ENCODE peak calls at places on chromosomes 6 and 20, in six cellular contexts. One of them, this sample, is unnamed.

GRCh38 chr20:44075191-44075949 is 111.6 kb downstream of the JPH2 start:
- DNase-seq in fibroblast of the aortic adventitia: no peak
- DNase-seq in SHP77: no peak
- DNase-seq in iPS-NIHi11: no peak
- DNase-seq in T-helper 22 cell: no peak
- DNase-seq in NCI-H1105: no peak
- DNase-seq in this sample: no peak

GRCh38 chr6:95233879-95234278 is 343.5 kb upstream of the MANEA start:
- DNase-seq in fibroblast of the aortic adventitia: no peak
- DNase-seq in SHP77: no peak
- DNase-seq in iPS-NIHi11: no peak
- DNase-seq in T-helper 22 cell: no peak
- DNase-seq in NCI-H1105: no peak
- DNase-seq in this sample: no peak

GRCh38 chr6:49563006-49563886 is 12.8 kb downstream of the C6orf141 start:
- DNase-seq in fibroblast of the aortic adventitia: peak; percentile 16
- DNase-seq in SHP77: no peak
- DNase-seq in iPS-NIHi11: no peak
- DNase-seq in T-helper 22 cell: no peak
- DNase-seq in NCI-H1105: no peak
- DNase-seq in this sample: no peak

GRCh38 chr20:63752411-63753101 is 13.0 kb downstream of the SLC2A4RG start:
- DNase-seq in fibroblast of the aortic adventitia: no peak
- DNase-seq in SHP77: no peak
- DNase-seq in iPS-NIHi11: peak; percentile 80
- DNase-seq in T-helper 22 cell: no peak
- DNase-seq in NCI-H1105: no peak
- DNase-seq in this sample: peak; percentile 83

GRCh38 chr6:152816055-152816454 is 65.5 kb downstream of the VIP start:
- DNase-seq in fibroblast of the aortic adventitia: no peak
- DNase-seq in SHP77: no peak
- DNase-seq in iPS-NIHi11: no peak
- DNase-seq in T-helper 22 cell: no peak
- DNase-seq in NCI-H1105: no peak
- DNase-seq in this sample: no peak

GRCh38 chr6:11750682-11751081 is 27.9 kb downstream of the ADTRP start:
- DNase-seq in fibroblast of the aortic adventitia: peak; percentile 74
- DNase-seq in SHP77: no peak
- DNase-seq in iPS-NIHi11: no peak
- DNase-seq in T-helper 22 cell: no peak
- DNase-seq in NCI-H1105: no peak
- DNase-seq in this sample: no peak

GRCh38 chr20:6381887-6382286 is 259.1 kb upstream of the FERMT1 start:
- DNase-seq in fibroblast of the aortic adventitia: peak; percentile 1
- DNase-seq in SHP77: no peak
- DNase-seq in iPS-NIHi11: peak; percentile 37
- DNase-seq in T-helper 22 cell: no peak
- DNase-seq in NCI-H1105: no peak
- DNase-seq in this sample: peak; percentile 27

GRCh38 chr6:45986746-45987274 is 28.9 kb downstream of the CLIC5 start:
- DNase-seq in fibroblast of the aortic adventitia: no peak
- DNase-seq in SHP77: no peak
- DNase-seq in iPS-NIHi11: no peak
- DNase-seq in T-helper 22 cell: no peak
- DNase-seq in NCI-H1105: no peak
- DNase-seq in this sample: no peak

GRCh38 chr6:24933868-24934401 is 1.8 kb downstream of the RIPOR2 start:
- DNase-seq in fibroblast of the aortic adventitia: no peak
- DNase-seq in SHP77: no peak
- DNase-seq in iPS-NIHi11: peak; percentile 71
- DNase-seq in T-helper 22 cell: no peak
- DNase-seq in NCI-H1105: no peak
- DNase-seq in this sample: peak; percentile 48

GRCh38 chr20:50519036-50519780 is 9.0 kb downstream of the PTPN1 start:
- DNase-seq in fibroblast of the aortic adventitia: no peak
- DNase-seq in SHP77: no peak
- DNase-seq in iPS-NIHi11: no peak
- DNase-seq in T-helper 22 cell: no peak
- DNase-seq in NCI-H1105: no peak
- DNase-seq in this sample: no peak

GRCh38 chr6:17358515-17358914 is 34.9 kb upstream of the CAP2 start:
- DNase-seq in fibroblast of the aortic adventitia: no peak
- DNase-seq in SHP77: no peak
- DNase-seq in iPS-NIHi11: no peak
- DNase-seq in T-helper 22 cell: no peak
- DNase-seq in NCI-H1105: no peak
- DNase-seq in this sample: no peak

GRCh38 chr6:85547719-85548118 is 45.9 kb downstream of the SNX14 start:
- DNase-seq in fibroblast of the aortic adventitia: no peak
- DNase-seq in SHP77: no peak
- DNase-seq in iPS-NIHi11: no peak
- DNase-seq in T-helper 22 cell: no peak
- DNase-seq in NCI-H1105: no peak
- DNase-seq in this sample: no peak

GRCh38 chr6:11126876-11127275 is 15.4 kb upstream of the ERVFRD-1 start:
- DNase-seq in fibroblast of the aortic adventitia: peak; percentile 32
- DNase-seq in SHP77: peak; percentile 18
- DNase-seq in iPS-NIHi11: no peak
- DNase-seq in T-helper 22 cell: no peak
- DNase-seq in NCI-H1105: no peak
- DNase-seq in this sample: no peak

GRCh38 chr20:19882446-19882845 is 124.4 kb downstream of the RIN2 start:
- DNase-seq in fibroblast of the aortic adventitia: no peak
- DNase-seq in SHP77: no peak
- DNase-seq in iPS-NIHi11: no peak
- DNase-seq in T-helper 22 cell: no peak
- DNase-seq in NCI-H1105: no peak
- DNase-seq in this sample: no peak

GRCh38 chr6:108945686-108946158 is 97.5 kb downstream of the ARMC2 start:
- DNase-seq in fibroblast of the aortic adventitia: peak; percentile 93
- DNase-seq in SHP77: peak; percentile 73
- DNase-seq in iPS-NIHi11: peak; percentile 51
- DNase-seq in T-helper 22 cell: no peak
- DNase-seq in NCI-H1105: no peak
- DNase-seq in this sample: peak; percentile 43

GRCh38 chr6:73969982-73970960 is 274.3 kb downstream of the CD109 start:
- DNase-seq in fibroblast of the aortic adventitia: peak; percentile 69
- DNase-seq in SHP77: peak; percentile 37
- DNase-seq in iPS-NIHi11: peak; percentile 60
- DNase-seq in T-helper 22 cell: no peak
- DNase-seq in NCI-H1105: peak; percentile 19
- DNase-seq in this sample: no peak

GRCh38 chr6:43949451-43950110 is 177.7 kb downstream of the MRPL14 start:
- DNase-seq in fibroblast of the aortic adventitia: no peak
- DNase-seq in SHP77: no peak
- DNase-seq in iPS-NIHi11: no peak
- DNase-seq in T-helper 22 cell: no peak
- DNase-seq in NCI-H1105: no peak
- DNase-seq in this sample: no peak